ENCODE peak calls at places on chromosomes 12 and 14, in eight cellular contexts. One of them, this sample, is unnamed.

GRCh38 chr12:124381454-124382207 is 86.7 kb downstream of the RFLNA start:
- DNase-seq in IMR-90: peak
- DNase-seq in spleen: peak
- DNase-seq in fibroblast of pulmonary artery: peak
- DNase-seq in mucosa of descending colon: peak
- DNase-seq in AG04450: no peak
- DNase-seq in bronchial epithelial cell: peak
- DNase-seq in A549: peak
- DNase-seq in this sample: peak

GRCh38 chr12:55816876-55817351 is 610 bp downstream of the SARNP start:
- DNase-seq in fibroblast of pulmonary artery: peak
- DNase-seq in A549: no peak
- DNase-seq in AG04450: no peak
- DNase-seq in IMR-90: peak
- DNase-seq in spleen: no peak
- DNase-seq in bronchial epithelial cell: no peak
- DNase-seq in mucosa of descending colon: no peak
- DNase-seq in this sample: no peak

GRCh38 chr14:90452366-90452765 is 55.5 kb downstream of the CALM1 start:
- DNase-seq in AG04450: no peak
- DNase-seq in IMR-90: no peak
- DNase-seq in fibroblast of pulmonary artery: no peak
- DNase-seq in bronchial epithelial cell: no peak
- DNase-seq in A549: no peak
- DNase-seq in spleen: no peak
- DNase-seq in mucosa of descending colon: no peak
- DNase-seq in this sample: no peak

GRCh38 chr14:70753518-70753953 is 55.8 kb downstream of the MAP3K9 start:
- DNase-seq in IMR-90: no peak
- DNase-seq in bronchial epithelial cell: no peak
- DNase-seq in fibroblast of pulmonary artery: no peak
- DNase-seq in spleen: no peak
- DNase-seq in AG04450: no peak
- DNase-seq in mucosa of descending colon: no peak
- DNase-seq in A549: peak
- DNase-seq in this sample: no peak

GRCh38 chr12:116370004-116370404 is 92.5 kb upstream of the MED13L start:
- DNase-seq in bronchial epithelial cell: no peak
- DNase-seq in fibroblast of pulmonary artery: peak
- DNase-seq in A549: peak
- DNase-seq in mucosa of descending colon: no peak
- DNase-seq in spleen: peak
- DNase-seq in AG04450: peak
- DNase-seq in IMR-90: peak
- DNase-seq in this sample: peak

GRCh38 chr14:59190372-59190771 is 1.9 kb downstream of the DAAM1 start:
- DNase-seq in mucosa of descending colon: no peak
- DNase-seq in A549: peak
- DNase-seq in fibroblast of pulmonary artery: peak
- DNase-seq in spleen: no peak
- DNase-seq in bronchial epithelial cell: no peak
- DNase-seq in AG04450: no peak
- DNase-seq in IMR-90: no peak
- DNase-seq in this sample: peak

GRCh38 chr14:92039073-92039719 is 663 bp downstream of the TRIP11 start:
- DNase-seq in spleen: no peak
- DNase-seq in mucosa of descending colon: peak
- DNase-seq in fibroblast of pulmonary artery: peak
- DNase-seq in AG04450: peak
- DNase-seq in IMR-90: peak
- DNase-seq in bronchial epithelial cell: peak
- DNase-seq in A549: peak
- DNase-seq in this sample: peak

GRCh38 chr12:69097619-69098368 is 141.6 kb upstream of the CPSF6 start:
- DNase-seq in bronchial epithelial cell: peak
- DNase-seq in mucosa of descending colon: no peak
- DNase-seq in spleen: no peak
- DNase-seq in IMR-90: no peak
- DNase-seq in A549: no peak
- DNase-seq in fibroblast of pulmonary artery: peak
- DNase-seq in AG04450: no peak
- DNase-seq in this sample: peak

GRCh38 chr12:57631566-57632368 is 1.2 kb downstream of the B4GALNT1 start:
- DNase-seq in fibroblast of pulmonary artery: no peak
- DNase-seq in AG04450: no peak
- DNase-seq in bronchial epithelial cell: no peak
- DNase-seq in mucosa of descending colon: no peak
- DNase-seq in A549: no peak
- DNase-seq in IMR-90: no peak
- DNase-seq in spleen: no peak
- DNase-seq in this sample: no peak

GRCh38 chr12:69275471-69275891 is 36.1 kb downstream of the CPSF6 start:
- DNase-seq in bronchial epithelial cell: no peak
- DNase-seq in fibroblast of pulmonary artery: peak
- DNase-seq in IMR-90: no peak
- DNase-seq in mucosa of descending colon: no peak
- DNase-seq in spleen: no peak
- DNase-seq in A549: no peak
- DNase-seq in AG04450: no peak
- DNase-seq in this sample: peak

GRCh38 chr14:67571991-67572323 is 28.1 kb downstream of the PIGH start:
- DNase-seq in AG04450: no peak
- DNase-seq in spleen: peak
- DNase-seq in mucosa of descending colon: no peak
- DNase-seq in A549: no peak
- DNase-seq in bronchial epithelial cell: no peak
- DNase-seq in fibroblast of pulmonary artery: no peak
- DNase-seq in IMR-90: no peak
- DNase-seq in this sample: no peak

GRCh38 chr12:51389302-51389999 is 1.8 kb downstream of the GALNT6 start:
- DNase-seq in bronchial epithelial cell: peak
- DNase-seq in spleen: no peak
- DNase-seq in IMR-90: peak
- DNase-seq in fibroblast of pulmonary artery: peak
- DNase-seq in mucosa of descending colon: no peak
- DNase-seq in AG04450: peak
- DNase-seq in A549: no peak
- DNase-seq in this sample: no peak

GRCh38 chr14:103126873-103127304 is 3.6 kb downstream of the TNFAIP2 start:
- DNase-seq in A549: no peak
- DNase-seq in IMR-90: no peak
- DNase-seq in mucosa of descending colon: peak
- DNase-seq in AG04450: no peak
- DNase-seq in bronchial epithelial cell: peak
- DNase-seq in fibroblast of pulmonary artery: no peak
- DNase-seq in spleen: peak
- DNase-seq in this sample: no peak

GRCh38 chr12:108728820-108729611 is 2.3 kb downstream of the CORO1C start:
- DNase-seq in AG04450: no peak
- DNase-seq in spleen: no peak
- DNase-seq in fibroblast of pulmonary artery: peak
- DNase-seq in bronchial epithelial cell: no peak
- DNase-seq in A549: no peak
- DNase-seq in mucosa of descending colon: no peak
- DNase-seq in IMR-90: peak
- DNase-seq in this sample: no peak

GRCh38 chr12:109994262-109995175 is 1.6 kb downstream of the GIT2 start:
- DNase-seq in bronchial epithelial cell: peak
- DNase-seq in mucosa of descending colon: no peak
- DNase-seq in A549: no peak
- DNase-seq in AG04450: no peak
- DNase-seq in spleen: no peak
- DNase-seq in fibroblast of pulmonary artery: peak
- DNase-seq in IMR-90: no peak
- DNase-seq in this sample: no peak

GRCh38 chr12:110338754-110339153 is 57.7 kb downstream of the ATP2A2 start:
- DNase-seq in mucosa of descending colon: no peak
- DNase-seq in fibroblast of pulmonary artery: peak
- DNase-seq in spleen: no peak
- DNase-seq in A549: no peak
- DNase-seq in bronchial epithelial cell: no peak
- DNase-seq in AG04450: no peak
- DNase-seq in IMR-90: no peak
- DNase-seq in this sample: no peak

GRCh38 chr12:105275997-105276760 is 40.2 kb upstream of the APPL2 start:
- DNase-seq in IMR-90: no peak
- DNase-seq in fibroblast of pulmonary artery: no peak
- DNase-seq in bronchial epithelial cell: peak
- DNase-seq in spleen: no peak
- DNase-seq in mucosa of descending colon: no peak
- DNase-seq in AG04450: no peak
- DNase-seq in A549: no peak
- DNase-seq in this sample: no peak

GRCh38 chr14:94770815-94771190 is 890 bp upstream of the GSC start:
- DNase-seq in fibroblast of pulmonary artery: no peak
- DNase-seq in spleen: peak
- DNase-seq in AG04450: no peak
- DNase-seq in A549: no peak
- DNase-seq in mucosa of descending colon: no peak
- DNase-seq in bronchial epithelial cell: no peak
- DNase-seq in IMR-90: no peak
- DNase-seq in this sample: no peak

GRCh38 chr14:71474291-71474690 is 457.9 kb upstream of the RGS6 start:
- DNase-seq in IMR-90: no peak
- DNase-seq in spleen: no peak
- DNase-seq in mucosa of descending colon: no peak
- DNase-seq in fibroblast of pulmonary artery: peak
- DNase-seq in AG04450: no peak
- DNase-seq in bronchial epithelial cell: no peak
- DNase-seq in A549: no peak
- DNase-seq in this sample: no peak

GRCh38 chr14:69652942-69653680 is 41.7 kb downstream of the SUSD6 start:
- DNase-seq in fibroblast of pulmonary artery: no peak
- DNase-seq in IMR-90: peak
- DNase-seq in A549: no peak
- DNase-seq in bronchial epithelial cell: no peak
- DNase-seq in mucosa of descending colon: no peak
- DNase-seq in AG04450: no peak
- DNase-seq in spleen: peak
- DNase-seq in this sample: no peak

GRCh38 chr12:26017484-26018211 is 59.2 kb downstream of the RASSF8 start:
- DNase-seq in spleen: no peak
- DNase-seq in A549: peak
- DNase-seq in AG04450: no peak
- DNase-seq in bronchial epithelial cell: peak
- DNase-seq in mucosa of descending colon: no peak
- DNase-seq in fibroblast of pulmonary artery: peak
- DNase-seq in IMR-90: peak
- DNase-seq in this sample: no peak

GRCh38 chr12:93676408-93677194 is 574 bp upstream of the CRADD start:
- DNase-seq in fibroblast of pulmonary artery: no peak
- DNase-seq in AG04450: no peak
- DNase-seq in IMR-90: no peak
- DNase-seq in spleen: no peak
- DNase-seq in mucosa of descending colon: no peak
- DNase-seq in A549: no peak
- DNase-seq in bronchial epithelial cell: no peak
- DNase-seq in this sample: no peak

GRCh38 chr14:36605506-36605857 is 23.1 kb upstream of the NKX2-8 start:
- DNase-seq in IMR-90: no peak
- DNase-seq in bronchial epithelial cell: peak
- DNase-seq in A549: no peak
- DNase-seq in AG04450: no peak
- DNase-seq in fibroblast of pulmonary artery: peak
- DNase-seq in mucosa of descending colon: no peak
- DNase-seq in spleen: no peak
- DNase-seq in this sample: peak

GRCh38 chr14:50425816-50426215 is 29.1 kb upstream of the CDKL1 start:
- DNase-seq in IMR-90: peak
- DNase-seq in spleen: no peak
- DNase-seq in fibroblast of pulmonary artery: peak
- DNase-seq in A549: no peak
- DNase-seq in bronchial epithelial cell: no peak
- DNase-seq in mucosa of descending colon: no peak
- DNase-seq in AG04450: peak
- DNase-seq in this sample: peak

GRCh38 chr12:130715150-130715995 is 726 bp downstream of the RIMBP2 start:
- DNase-seq in AG04450: no peak
- DNase-seq in A549: no peak
- DNase-seq in fibroblast of pulmonary artery: no peak
- DNase-seq in mucosa of descending colon: no peak
- DNase-seq in bronchial epithelial cell: no peak
- DNase-seq in spleen: no peak
- DNase-seq in IMR-90: no peak
- DNase-seq in this sample: no peak
- H3K4me3 ChIP-seq in AG04450: no peak
- H3K4me3 ChIP-seq in A549: peak
- H3K4me3 ChIP-seq in fibroblast of pulmonary artery: no peak
- H3K4me3 ChIP-seq in mucosa of descending colon: no peak
- H3K4me3 ChIP-seq in bronchial epithelial cell: no peak
- H3K4me3 ChIP-seq in spleen: peak
- H3K4me3 ChIP-seq in IMR-90: no peak
- H3K4me3 ChIP-seq in this sample: peak

GRCh38 chr12:39986674-39987073 is 119.2 kb downstream of the SLC2A13 start:
- DNase-seq in mucosa of descending colon: no peak
- DNase-seq in A549: no peak
- DNase-seq in AG04450: no peak
- DNase-seq in bronchial epithelial cell: peak
- DNase-seq in spleen: no peak
- DNase-seq in IMR-90: no peak
- DNase-seq in fibroblast of pulmonary artery: no peak
- DNase-seq in this sample: no peak

GRCh38 chr12:39993261-39993660 is 112.6 kb downstream of the SLC2A13 start:
- DNase-seq in spleen: no peak
- DNase-seq in fibroblast of pulmonary artery: no peak
- DNase-seq in IMR-90: no peak
- DNase-seq in A549: no peak
- DNase-seq in bronchial epithelial cell: no peak
- DNase-seq in AG04450: no peak
- DNase-seq in mucosa of descending colon: no peak
- DNase-seq in this sample: no peak

GRCh38 chr12:39988574-39988973 is 117.3 kb downstream of the SLC2A13 start:
- DNase-seq in mucosa of descending colon: no peak
- DNase-seq in spleen: no peak
- DNase-seq in IMR-90: no peak
- DNase-seq in A549: no peak
- DNase-seq in fibroblast of pulmonary artery: no peak
- DNase-seq in bronchial epithelial cell: no peak
- DNase-seq in AG04450: no peak
- DNase-seq in this sample: no peak

GRCh38 chr12:39990122-39991101 is 115.5 kb downstream of the SLC2A13 start:
- DNase-seq in fibroblast of pulmonary artery: peak
- DNase-seq in AG04450: peak
- DNase-seq in A549: peak
- DNase-seq in IMR-90: peak
- DNase-seq in mucosa of descending colon: no peak
- DNase-seq in bronchial epithelial cell: peak
- DNase-seq in spleen: peak
- DNase-seq in this sample: peak
- TF ChIP-seq CTCF in fibroblast of pulmonary artery: peak
- TF ChIP-seq CTCF in AG04450: peak
- TF ChIP-seq CTCF in A549: peak
- TF ChIP-seq CTCF in IMR-90: peak
- TF ChIP-seq CTCF in mucosa of descending colon: peak
- TF ChIP-seq CTCF in bronchial epithelial cell: peak
- TF ChIP-seq CTCF in spleen: peak
- TF ChIP-seq CTCF in this sample: peak

GRCh38 chr14:76289276-76289675 is 86.7 kb upstream of the ESRRB start:
- DNase-seq in A549: no peak
- DNase-seq in AG04450: no peak
- DNase-seq in mucosa of descending colon: no peak
- DNase-seq in IMR-90: no peak
- DNase-seq in spleen: no peak
- DNase-seq in fibroblast of pulmonary artery: no peak
- DNase-seq in bronchial epithelial cell: no peak
- DNase-seq in this sample: no peak
- H3K4me3 ChIP-seq in A549: no peak
- H3K4me3 ChIP-seq in AG04450: no peak
- H3K4me3 ChIP-seq in mucosa of descending colon: no peak
- H3K4me3 ChIP-seq in IMR-90: no peak
- H3K4me3 ChIP-seq in spleen: no peak
- H3K4me3 ChIP-seq in fibroblast of pulmonary artery: no peak
- H3K4me3 ChIP-seq in bronchial epithelial cell: no peak
- H3K4me3 ChIP-seq in this sample: no peak

GRCh38 chr14:101083564-101084435 is 180.3 kb upstream of the RTL1 start:
- DNase-seq in spleen: peak
- DNase-seq in A549: peak
- DNase-seq in AG04450: no peak
- DNase-seq in bronchial epithelial cell: no peak
- DNase-seq in fibroblast of pulmonary artery: no peak
- DNase-seq in IMR-90: no peak
- DNase-seq in mucosa of descending colon: no peak
- DNase-seq in this sample: no peak
- TF ChIP-seq CTCF in spleen: no peak
- TF ChIP-seq CTCF in A549: no peak
- TF ChIP-seq CTCF in AG04450: no peak
- TF ChIP-seq CTCF in bronchial epithelial cell: peak
- TF ChIP-seq CTCF in fibroblast of pulmonary artery: peak
- TF ChIP-seq CTCF in IMR-90: peak
- TF ChIP-seq CTCF in mucosa of descending colon: no peak
- TF ChIP-seq CTCF in this sample: no peak

This sample was measured in AG10803.